ENCODE peak calls at places on chromosome 4, in four cellular contexts. D, R, T and C are unnamed samples.

GRCh38 chr4:110073045-110073845 is 125.2 kb downstream of the ELOVL6 start:
- DNase-seq in D (no peak), R (no peak), T (no peak), C (no peak)

GRCh38 chr4:46937493-46937892 is 28.4 kb upstream of the COX7B2 start:
- DNase-seq in D (no peak), R (no peak), T (no peak), C (no peak)

GRCh38 chr4:174835536-174835935 is 6.5 kb upstream of the GLRA3 start:
- DNase-seq in D (no peak), R (no peak), T (no peak), C (no peak)

GRCh38 chr4:19580090-19580489 is 671.6 kb upstream of the SLIT2 start:
- DNase-seq in D (no peak), R (no peak), T (no peak), C (no peak)

GRCh38 chr4:128468485-128468989 is 180.9 kb upstream of the PGRMC2 start:
- DNase-seq in D (peak; percentile 80), R (peak; percentile 94), T (peak; percentile 83), C (peak; percentile 53)

GRCh38 chr4:76377922-76378321 is 43.0 kb downstream of the CCDC158 start:
- DNase-seq in D (no peak), R (peak; percentile 60), T (peak; percentile 58), C (no peak)

GRCh38 chr4:20440170-20440569 is 188.5 kb downstream of the SLIT2 start:
- DNase-seq in D (no peak), R (no peak), T (no peak), C (no peak)

GRCh38 chr4:824461-825062 is 1.4 kb downstream of the CPLX1 start:
- DNase-seq in D (peak; percentile 88), R (no peak), T (no peak), C (no peak)

GRCh38 chr4:184574861-184575260 is 74.4 kb downstream of the CASP3 start:
- DNase-seq in D (no peak), R (no peak), T (no peak), C (no peak)

GRCh38 chr4:23957465-23957864 is 67.6 kb upstream of the PPARGC1A start:
- DNase-seq in D (no peak), R (no peak), T (no peak), C (no peak)

GRCh38 chr4:168509786-168510185 is 12.9 kb downstream of the PALLD start:
- DNase-seq in D (no peak), R (peak; percentile 40), T (no peak), C (no peak)

GRCh38 chr4:135240796-135241195 is 1039.2 kb upstream of the PABPC4L start:
- DNase-seq in D (no peak), R (no peak), T (no peak), C (no peak)

GRCh38 chr4:130849985-130850632 is 1754.2 kb downstream of the C4orf33 start:
- DNase-seq in D (no peak), R (no peak), T (no peak), C (no peak)

GRCh38 chr4:123256006-123256405 is 140.6 kb upstream of the SPRY1 start:
- DNase-seq in D (no peak), R (no peak), T (no peak), C (no peak)

GRCh38 chr4:121958777-121959176 is 6.9 kb upstream of the TRPC3 start:
- DNase-seq in D (no peak), R (no peak), T (no peak), C (no peak)

GRCh38 chr4:37461801-37462200 is 217.3 kb downstream of the NWD2 start:
- DNase-seq in D (no peak), R (no peak), T (no peak), C (no peak)

GRCh38 chr4:157808796-157809408 is 363.9 kb downstream of the GASK1B start:
- DNase-seq in D (no peak), R (no peak), T (no peak), C (no peak)

GRCh38 chr4:85829276-85830051 is 354.5 kb downstream of the ARHGAP24 start:
- DNase-seq in D (no peak), R (no peak), T (no peak), C (peak; percentile 46)

GRCh38 chr4:41169256-41169655 is 45.1 kb downstream of the APBB2 start:
- DNase-seq in D (no peak), R (no peak), T (no peak), C (no peak)

GRCh38 chr4:108893474-108893873 is 130.6 kb upstream of the ETNPPL start:
- DNase-seq in D (no peak), R (no peak), T (no peak), C (no peak)

GRCh38 chr4:164358400-164358799 is 395.5 kb upstream of the SMIM31 start:
- DNase-seq in D (no peak), R (no peak), T (no peak), C (no peak)

GRCh38 chr4:119191505-119191904 is 21.0 kb upstream of the USP53 start:
- DNase-seq in D (no peak), R (no peak), T (no peak), C (no peak)

GRCh38 chr4:186709509-186709908 is 14.1 kb downstream of the FAT1 start:
- DNase-seq in D (no peak), R (no peak), T (no peak), C (no peak)

GRCh38 chr4:56048621-56049427 is 100.1 kb downstream of the CEP135 start:
- DNase-seq in D (peak; percentile 92), R (peak; percentile 30), T (peak; percentile 73), C (no peak)

GRCh38 chr4:119130365-119131065 is 5.1 kb upstream of the MYOZ2 start:
- DNase-seq in D (no peak), R (no peak), T (no peak), C (no peak)

GRCh38 chr4:173522160-173522873 is 7.7 kb downstream of the HAND2 start:
- DNase-seq in D (peak; percentile 100), R (peak; percentile 58), T (peak; percentile 60), C (no peak)

GRCh38 chr4:182537031-182537617 is 293.9 kb downstream of the TENM3 start:
- DNase-seq in D (no peak), R (no peak), T (no peak), C (no peak)

GRCh38 chr4:114734581-114734980 is 136.0 kb downstream of the UGT8 start:
- DNase-seq in D (no peak), R (no peak), T (no peak), C (no peak)

GRCh38 chr4:76022031-76022430 is 1.3 kb downstream of the CXCL10 start:
- DNase-seq in D (no peak), R (no peak), T (no peak), C (no peak)

GRCh38 chr4:89222171-89222570 is 85.4 kb downstream of the GPRIN3 start:
- DNase-seq in D (no peak), R (no peak), T (no peak), C (no peak)

GRCh38 chr4:4472344-4472958 is 69.4 kb downstream of the STX18 start:
- DNase-seq in D (no peak), R (no peak), T (no peak), C (no peak)

DNA sequence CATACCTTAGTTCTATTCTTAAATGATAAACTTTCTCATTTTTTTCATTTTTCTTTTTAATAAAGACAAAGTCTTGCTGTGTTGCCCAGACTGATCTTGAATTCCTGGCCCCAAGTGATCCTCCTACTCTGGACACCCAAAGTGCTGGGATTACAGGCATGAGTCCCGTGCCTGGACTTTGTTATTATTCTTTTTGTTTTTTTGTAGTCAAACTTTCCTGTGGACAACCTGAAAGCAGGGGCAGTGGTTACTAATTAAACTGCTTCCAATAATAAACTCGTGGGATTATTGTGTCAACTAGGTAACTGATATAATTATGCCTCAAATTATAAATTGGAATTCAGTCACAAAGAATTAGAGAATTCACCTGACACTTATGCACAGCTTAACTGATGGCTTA is 107.8 kb upstream of the RAPGEF2 start:
- DNase-seq in D (no peak), R (no peak), T (no peak), C (no peak)
- H3K27ac ChIP-seq in D (no peak overlapping the region), R (no peak overlapping the region), T (no peak overlapping the region), C (no peak overlapping the region)

DNA sequence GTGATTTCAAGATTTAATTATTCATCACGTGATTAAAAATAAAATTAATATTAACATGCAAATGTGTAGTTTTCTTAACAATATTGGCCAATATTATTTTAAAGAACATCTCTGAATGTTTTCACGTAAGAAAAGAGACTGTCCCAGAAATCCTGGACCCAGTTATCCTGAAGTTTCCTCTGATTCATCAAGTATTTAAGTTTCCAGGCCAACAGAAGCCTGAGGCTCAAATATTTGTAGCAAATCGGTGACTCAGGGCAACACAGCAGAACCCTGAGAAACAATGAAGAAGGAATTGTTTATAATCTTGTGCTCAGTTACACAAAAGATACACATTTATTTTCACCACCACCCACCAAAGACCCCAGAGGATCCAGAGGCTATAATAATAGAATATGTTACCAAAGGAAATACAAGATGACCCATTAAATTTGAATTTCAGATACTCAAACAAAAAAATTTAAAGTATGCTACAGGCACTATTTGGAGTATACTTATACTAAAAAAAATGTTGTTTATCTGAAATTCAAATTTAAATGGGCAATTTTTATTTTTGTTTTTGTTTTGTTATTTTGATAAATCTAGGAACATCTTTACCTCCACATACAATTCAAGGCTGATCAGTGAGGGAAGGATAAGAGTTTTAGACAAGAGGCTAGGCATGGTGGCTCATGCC is 33.9 kb upstream of the SLC7A11 start:
- DNase-seq in D (peak; percentile 66), R (peak; percentile 93), T (no peak), C (peak; percentile 27)
- H3K27ac ChIP-seq in D (peak overlapping the region; percentile 87), R (peak overlapping the region; percentile 85), T (no peak overlapping the region), C (peak overlapping the region; percentile 1)

GRCh38 chr4:8393593-8394038 is 46.9 kb downstream of the ACOX3 start:
- DNase-seq in D (peak; percentile 99), R (peak; percentile 95), T (peak; percentile 48), C (peak; percentile 33)
- H3K27ac ChIP-seq in D (peak overlapping the region; percentile 22), R (peak overlapping the region; percentile 37), T (no peak overlapping the region), C (no peak overlapping the region)

GRCh38 chr4:94409947-94410346 is 41.8 kb upstream of the PDLIM5 start:
- DNase-seq in D (no peak), R (no peak), T (no peak), C (no peak)

GRCh38 chr4:94412019-94413017 is 39.4 kb upstream of the PDLIM5 start:
- DNase-seq in D (peak; percentile 14), R (peak; percentile 68), T (peak; percentile 21), C (peak; percentile 16)

GRCh38 chr4:94409375-94409679 is 42.4 kb upstream of the PDLIM5 start:
- DNase-seq in D (no peak), R (no peak), T (no peak), C (no peak)

GRCh38 chr4:94411296-94411695 is 40.4 kb upstream of the PDLIM5 start:
- DNase-seq in D (no peak), R (no peak), T (no peak), C (no peak)

GRCh38 chr4:94410678-94411206 is 41.0 kb upstream of the PDLIM5 start:
- DNase-seq in D (no peak), R (peak; percentile 89), T (no peak), C (no peak)
- H3K27ac ChIP-seq in D (peak overlapping the region; percentile 97), R (peak overlapping the region; percentile 66), T (no peak overlapping the region), C (peak overlapping the region; percentile 34)

GRCh38 chr4:98659741-98660507 is 1.5 kb upstream of the TSPAN5 start:
- DNase-seq in D (peak; percentile 69), R (no peak), T (no peak), C (no peak)
- H3K27ac ChIP-seq in D (no peak overlapping the region), R (no peak overlapping the region), T (no peak overlapping the region), C (peak overlapping the region; percentile 63)

GRCh38 chr4:74539043-74539790 is 94.3 kb downstream of the AREG start:
- DNase-seq in D (no peak), R (no peak), T (no peak), C (no peak)
- H3K27ac ChIP-seq in D (no peak overlapping the region), R (no peak overlapping the region), T (peak overlapping the region; percentile 24), C (peak overlapping the region; percentile 82)